ENCODE peak calls at places on chromosomes 3 and 15, in nine cellular contexts. U is EL; N is caudate nucleus; B is mucosa of descending colon; C is stimulated activated CD4-positive, alpha-beta T cell treated with anti-CD3 and anti-CD28 coated beads, Interleukin-12 subunit alpha, Interleukin-12 subunit beta, amount 100 ng/mL, for 48 hours; V is CD8-positive, alpha-beta memory T cell; X is spleen; M is occipital lobe; W is activated T-cell treated with anti-CD3 and anti-CD28 coated beads, Interleukin-2, amount 50 U/mL, for 24 hours. O is an unnamed sample.

GRCh38 chr3:193030276-193030675 is 112.6 kb upstream of the MB21D2 start:
- DNase-seq in U (peak; percentile 57), N (no peak), B (no peak), C (no peak), V (no peak), X (no peak), M (no peak), W (no peak), O (no peak)

GRCh38 chr3:184942735-184943134 is 130.8 kb downstream of the VPS8 start:
- DNase-seq in U (no peak), N (no peak), B (no peak), C (no peak), V (no peak), X (no peak), M (no peak), W (no peak), O (no peak)

GRCh38 chr3:50321146-50321843 is 1.2 kb downstream of the HYAL2 start:
- DNase-seq in U (peak; percentile 88), N (peak; percentile 77), B (peak; percentile 93), C (peak; percentile 67), V (peak; percentile 76), X (peak; percentile 96), M (peak; percentile 86), W (peak; percentile 94), O (peak; percentile 94)

GRCh38 chr3:166283856-166284255 is 446.6 kb upstream of the BCHE start:
- DNase-seq in U (no peak), N (no peak), B (no peak), C (no peak), V (no peak), X (no peak), M (peak; percentile 1), W (no peak), O (no peak)

GRCh38 chr3:195048059-195048905 is 222.7 kb downstream of the XXYLT1 start:
- DNase-seq in U (no peak), N (no peak), B (no peak), C (no peak), V (no peak), X (no peak), M (no peak), W (peak; percentile 7), O (peak; percentile 10)

GRCh38 chr15:100723323-100723801 is 121.0 kb downstream of the ASB7 start:
- DNase-seq in U (peak; percentile 23), N (no peak), B (no peak), C (no peak), V (no peak), X (no peak), M (no peak), W (no peak), O (no peak)

GRCh38 chr15:24772256-24772655 is 96.7 kb downstream of the NPAP1 start:
- DNase-seq in U (no peak), N (no peak), B (no peak), C (no peak), V (no peak), X (no peak), M (no peak), W (no peak), O (no peak)

GRCh38 chr3:181210275-181210674 is 220.7 kb upstream of the DNAJC19 start:
- DNase-seq in U (no peak), N (no peak), B (no peak), C (no peak), V (no peak), X (no peak), M (no peak), W (no peak), O (no peak)

GRCh38 chr3:30720586-30721313 is 114.3 kb downstream of the TGFBR2 start:
- DNase-seq in U (peak; percentile 78), N (no peak), B (no peak), C (no peak), V (no peak), X (no peak), M (no peak), W (no peak), O (no peak)

GRCh38 chr3:70854108-70854507 is 541.7 kb upstream of the MDFIC2 start:
- DNase-seq in U (no peak), N (no peak), B (no peak), C (no peak), V (no peak), X (no peak), M (no peak), W (no peak), O (no peak)

GRCh38 chr3:183437696-183438564 is 9.5 kb upstream of the MCF2L2 start:
- DNase-seq in U (no peak), N (no peak), B (no peak), C (no peak), V (no peak), X (no peak), M (no peak), W (no peak), O (no peak)

GRCh38 chr3:158802399-158803023 is 657 bp downstream of the MFSD1 start:
- DNase-seq in U (no peak), N (no peak), B (no peak), C (no peak), V (no peak), X (peak; percentile 78), M (no peak), W (no peak), O (no peak)

GRCh38 chr15:60358935-60359672 is 38.7 kb downstream of the ANXA2 start:
- DNase-seq in U (peak; percentile 57), N (no peak), B (no peak), C (no peak), V (no peak), X (no peak), M (no peak), W (no peak), O (no peak)